ENCODE peak calls at places on chromosome 16, in six cellular contexts. U is colonic mucosa, Z is IMR-90, Q is adrenal gland, J is HCT116, P is cardiac muscle cell. H is an unnamed sample. For H3K27me3, the result is how much of the 10 kb centered on the place peaks cover.

GRCh38 chr16:55056585-55057520 is 126.2 kb downstream of the IRX5 start:
- DNase-seq in U (no peak), Z (no peak), Q (no peak), J (no peak), P (peak), H (peak)

GRCh38 chr16:82337355-82337754 is 167.3 kb upstream of the MPHOSPH6 start:
- DNase-seq in U (no peak), Z (no peak), Q (no peak), J (no peak), P (no peak), H (no peak)

GRCh38 chr16:30691907-30692306 is 7.1 kb upstream of the SRCAP start:
- DNase-seq in U (no peak), Z (no peak), Q (no peak), J (no peak), P (no peak), H (no peak)

GRCh38 chr16:76837872-76838271 is 353.1 kb upstream of the MON1B start:
- DNase-seq in U (no peak), Z (no peak), Q (no peak), J (no peak), P (no peak), H (no peak)

GRCh38 chr16:83807710-83808572 is at the start of gene HSBP1:
- DNase-seq in U (peak), Z (peak), Q (peak), J (peak), P (peak), H (peak)

GRCh38 chr16:87032554-87032953 is 284.6 kb downstream of the C16orf95 start:
- DNase-seq in U (no peak), Z (no peak), Q (no peak), J (no peak), P (no peak), H (no peak)

GRCh38 chr16:82888616-82889015 is 261.8 kb downstream of the CDH13 start:
- DNase-seq in U (peak), Z (peak), Q (no peak), J (no peak), P (peak), H (no peak)

GRCh38 chr16:77238593-77238992 is 39.4 kb downstream of the SYCE1L start:
- DNase-seq in U (no peak), Z (no peak), Q (no peak), J (no peak), P (no peak), H (no peak)

GRCh38 chr16:13324861-13325260 is 423.5 kb downstream of the SHISA9 start:
- DNase-seq in U (no peak), Z (no peak), Q (no peak), J (no peak), P (no peak), H (no peak)

GRCh38 chr16:67245674-67246080 is 1.6 kb downstream of the FHOD1 start:
- DNase-seq in U (peak), Z (no peak), Q (peak), J (no peak), P (no peak), H (no peak)

GRCh38 chr16:5008311-5008731 is 25.4 kb downstream of the NAGPA start:
- DNase-seq in U (no peak), Z (no peak), Q (no peak), J (no peak), P (no peak), H (no peak)

GRCh38 chr16:56673916-56674315 is 4.3 kb downstream of the MT1H start:
- DNase-seq in U (no peak), Z (peak), Q (peak), J (no peak), P (peak), H (no peak)

GRCh38 chr16:54135361-54136275 is 151.0 kb downstream of the IRX3 start:
- DNase-seq in U (no peak), Z (peak), Q (no peak), J (no peak), P (peak), H (no peak)

GRCh38 chr16:59698341-59698979 is 964.3 kb upstream of the GOT2 start:
- DNase-seq in U (no peak), Z (peak), Q (no peak), J (no peak), P (peak), H (no peak)

GRCh38 chr16:9050102-9050830 is 41.2 kb upstream of the HAPSTR1 start:
- DNase-seq in U (no peak), Z (peak), Q (no peak), J (no peak), P (peak), H (peak)

GRCh38 chr16:27246439-27246838 is 22.1 kb downstream of the NSMCE1 start:
- DNase-seq in U (no peak), Z (no peak), Q (no peak), J (no peak), P (no peak), H (no peak)

GRCh38 chr16:12295395-12295794 is 318.9 kb downstream of the SNX29 start:
- DNase-seq in U (no peak), Z (no peak), Q (no peak), J (no peak), P (no peak), H (no peak)

GRCh38 chr16:2196162-2196980 is at the start of gene CASKIN1:
- DNase-seq in U (no peak), Z (no peak), Q (no peak), J (no peak), P (peak), H (peak)

GRCh38 chr16:84096447-84097005 is 20.2 kb downstream of the MBTPS1 start:
- DNase-seq in U (peak), Z (no peak), Q (no peak), J (no peak), P (no peak), H (no peak)

GRCh38 chr16:51982715-51983680 is 563.9 kb downstream of the TOX3 start:
- DNase-seq in U (peak), Z (peak), Q (peak), J (peak), P (peak), H (peak)

GRCh38 chr16:325375-326155 is 27.0 kb downstream of the AXIN1 start:
- DNase-seq in U (no peak), Z (no peak), Q (no peak), J (no peak), P (no peak), H (no peak)

GRCh38 chr16:56637814-56638750 is at the start of gene MT1A:
- DNase-seq in U (peak), Z (peak), Q (peak), J (no peak), P (peak), H (no peak)

GRCh38 chr16:19338335-19338734 is 52.8 kb downstream of the CLEC19A start:
- DNase-seq in U (no peak), Z (no peak), Q (no peak), J (peak), P (no peak), H (peak)

GRCh38 chr16:77584205-77584859 is 138.0 kb upstream of the NUDT7 start:
- DNase-seq in U (peak), Z (peak), Q (peak), J (peak), P (peak), H (peak)

GRCh38 chr16:83227336-83227735 is 580.4 kb upstream of the HSBP1 start:
- DNase-seq in U (no peak), Z (no peak), Q (no peak), J (no peak), P (no peak), H (no peak)

GRCh38 chr16:83954577-83955016 is 1.6 kb downstream of the OSGIN1 start:
- DNase-seq in U (peak), Z (peak), Q (peak), J (peak), P (peak), H (no peak)

GRCh38 chr16:56591377-56592060 is 2.2 kb downstream of the MT3 start:
- DNase-seq in U (no peak), Z (no peak), Q (no peak), J (no peak), P (no peak), H (no peak)

GRCh38 chr16:22646948-22647556 is 136.4 kb downstream of the NPIPB5 start:
- DNase-seq in U (no peak), Z (no peak), Q (no peak), J (no peak), P (no peak), H (no peak)
- H3K27me3 ChIP-seq in U (under half), Z (under half), Q (under half), J (half or more), P (under half), H (under half)

GRCh38 chr16:75246504-75247205 is 4.8 kb downstream of the BCAR1 start:
- DNase-seq in U (no peak), Z (peak), Q (no peak), J (no peak), P (peak), H (no peak)

GRCh38 chr16:75244844-75245758 is 6.3 kb downstream of the BCAR1 start:
- DNase-seq in U (peak), Z (peak), Q (peak), J (no peak), P (peak), H (peak)

GRCh38 chr16:75241955-75242354 is 9.5 kb downstream of the BCAR1 start:
- DNase-seq in U (no peak), Z (no peak), Q (no peak), J (no peak), P (no peak), H (no peak)

GRCh38 chr16:75243667-75244224 is 7.7 kb downstream of the BCAR1 start:
- DNase-seq in U (no peak), Z (no peak), Q (no peak), J (no peak), P (no peak), H (no peak)

DNA sequence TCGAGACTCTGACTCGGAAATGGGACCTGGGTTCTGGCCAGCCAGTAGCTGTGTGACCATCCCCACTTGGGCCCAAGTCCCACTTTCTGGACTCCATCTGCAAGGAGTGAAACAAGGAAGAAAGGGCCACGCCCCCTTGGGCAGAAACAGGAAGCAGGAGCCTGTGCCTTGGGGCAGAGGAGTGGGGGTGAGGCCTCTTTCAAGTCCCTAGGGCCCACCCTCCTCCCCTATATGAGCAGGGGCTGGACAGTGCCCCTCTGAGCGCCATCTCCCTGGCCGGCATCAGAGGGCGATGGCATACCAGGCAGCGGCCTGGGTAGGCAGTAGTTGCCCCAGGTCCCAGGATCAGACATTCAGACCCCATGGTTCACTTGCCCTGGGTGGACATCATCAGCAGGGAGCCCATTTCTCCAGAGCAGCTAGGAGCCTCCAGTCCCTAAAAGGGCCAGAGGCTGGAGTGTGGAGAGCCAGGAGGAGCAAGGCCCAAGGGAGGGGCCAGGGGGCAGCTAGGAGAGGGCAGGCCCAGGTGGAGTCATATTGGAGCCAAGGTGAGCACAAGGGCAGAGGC is 7.1 kb downstream of the BCAR1 start:
- DNase-seq in U (no peak), Z (peak), Q (no peak), J (no peak), P (peak), H (no peak)
- TF ChIP-seq CTCF in U (no peak), Z (peak), Q (no peak), J (no peak), P (no peak), H (peak)

GRCh38 chr16:23182675-23183485 is at the start of gene SCNN1G:
- DNase-seq in U (peak), Z (no peak), Q (no peak), J (no peak), P (no peak), H (no peak)

GRCh38 chr16:23186171-23186570 is 3.6 kb downstream of the SCNN1G start:
- DNase-seq in U (no peak), Z (no peak), Q (no peak), J (no peak), P (no peak), H (no peak)

GRCh38 chr16:23183486-23183862 is 929 bp downstream of the SCNN1G start:
- DNase-seq in U (no peak), Z (no peak), Q (no peak), J (no peak), P (no peak), H (no peak)

GRCh38 chr16:23187341-23187740 is 4.8 kb downstream of the SCNN1G start:
- DNase-seq in U (no peak), Z (no peak), Q (no peak), J (no peak), P (no peak), H (no peak)

GRCh38 chr16:23185661-23186060 is 3.1 kb downstream of the SCNN1G start:
- DNase-seq in U (no peak), Z (no peak), Q (no peak), J (no peak), P (no peak), H (no peak)
- H3K27me3 ChIP-seq in U (under half), Z (under half), Q (under half), J (under half), P (half or more), H (half or more)

DNA sequence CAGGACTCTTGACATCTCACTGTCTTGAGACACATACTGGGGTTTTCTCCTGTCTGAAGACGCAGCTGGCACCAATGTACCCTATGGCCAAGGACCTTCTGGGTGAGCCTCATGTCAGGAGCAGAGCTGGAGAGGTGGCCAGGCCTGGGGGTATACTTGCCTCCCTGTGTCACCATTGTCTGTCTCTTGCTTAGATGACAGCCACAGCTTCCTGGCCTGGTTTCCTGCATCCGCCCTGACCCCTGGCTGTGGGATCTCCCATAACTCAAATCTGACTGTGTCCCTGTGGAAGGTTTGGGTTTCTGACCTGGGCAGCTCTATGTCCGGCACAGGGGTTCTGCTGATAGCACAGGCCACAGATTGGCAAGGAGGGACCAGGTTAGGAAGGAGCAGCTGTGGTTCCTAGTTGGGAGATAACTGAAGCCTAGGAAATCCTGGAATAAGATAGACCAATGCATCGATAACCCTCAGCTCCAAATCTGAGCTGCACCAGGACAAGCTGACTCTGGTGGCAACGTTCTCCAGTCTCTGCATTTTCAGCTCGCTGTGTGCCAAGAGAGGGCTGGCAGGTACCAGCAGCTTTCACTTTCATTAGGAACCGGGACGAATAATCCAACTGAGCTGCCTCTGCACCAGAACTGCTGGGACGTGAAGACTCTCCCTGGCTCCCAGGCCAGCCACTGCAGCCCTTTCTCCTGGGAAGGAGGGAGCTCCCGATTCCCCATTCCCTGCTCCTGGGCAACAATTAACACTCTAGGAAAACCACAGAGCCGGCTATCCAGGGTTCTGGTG is 5.0 kb downstream of the DEXI start:
- DNase-seq in U (no peak), Z (no peak), Q (peak), J (no peak), P (no peak), H (no peak)
- TF ChIP-seq CTCF in U (no peak), Z (no peak), Q (no peak), J (no peak), P (no peak), H (no peak)

DNA sequence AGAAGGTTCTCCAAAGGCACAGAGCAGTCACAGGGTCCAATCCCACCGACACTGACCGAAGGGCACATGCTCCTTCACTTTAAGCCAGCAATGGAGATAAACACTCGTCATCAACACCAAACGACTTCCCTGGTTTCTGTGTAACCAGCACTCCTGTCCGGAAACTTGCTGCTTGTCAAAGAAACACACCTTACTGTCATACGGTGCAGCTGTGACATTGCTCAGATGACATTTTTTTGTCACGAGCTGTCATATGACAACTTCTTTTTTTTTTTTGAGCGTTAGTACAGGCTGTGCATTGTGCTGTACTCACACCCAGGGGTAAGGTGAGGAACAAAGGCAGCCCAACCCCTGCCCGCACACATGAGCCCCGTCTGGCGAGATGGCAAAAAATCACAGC is 39.2 kb downstream of the TLE7 start:
- DNase-seq in U (no peak), Z (no peak), Q (no peak), J (no peak), P (no peak), H (no peak)
- H3K27me3 ChIP-seq in U (under half), Z (under half), Q (under half), J (under half), P (under half), H (under half)